ENCODE peak calls at places on chromosomes 4 and X, in ten cellular contexts. One of them, this sample, is unnamed.

GRCh38 chr4:8913121-8913857 is 41.6 kb upstream of the HMX1 start:
- DNase-seq in tibial nerve: peak; percentile 10
- DNase-seq in lower leg skin: peak; percentile 8
- DNase-seq in GM12892: peak; percentile 1
- DNase-seq in thyroid gland: no peak
- DNase-seq in ovary: peak; percentile 2
- DNase-seq in IMR-90: no peak
- DNase-seq in body of pancreas: no peak
- DNase-seq in K562: no peak
- DNase-seq in A549: no peak
- DNase-seq in this sample: no peak

GRCh38 chr4:82797048-82797590 is 1.5 kb downstream of the SCD5 start:
- DNase-seq in IMR-90: no peak
- DNase-seq in GM12892: no peak
- DNase-seq in lower leg skin: no peak
- DNase-seq in thyroid gland: no peak
- DNase-seq in A549: no peak
- DNase-seq in K562: no peak
- DNase-seq in body of pancreas: no peak
- DNase-seq in ovary: no peak
- DNase-seq in tibial nerve: no peak
- DNase-seq in this sample: no peak

GRCh38 chr4:11119474-11119873 is 309.2 kb downstream of the HS3ST1 start:
- DNase-seq in body of pancreas: no peak
- DNase-seq in GM12892: no peak
- DNase-seq in K562: no peak
- DNase-seq in lower leg skin: no peak
- DNase-seq in ovary: no peak
- DNase-seq in thyroid gland: no peak
- DNase-seq in IMR-90: no peak
- DNase-seq in A549: no peak
- DNase-seq in tibial nerve: no peak
- DNase-seq in this sample: no peak

GRCh38 chr4:111776546-111776945 is 368.7 kb upstream of the FAM241A start:
- DNase-seq in A549: no peak
- DNase-seq in tibial nerve: no peak
- DNase-seq in K562: no peak
- DNase-seq in body of pancreas: no peak
- DNase-seq in lower leg skin: no peak
- DNase-seq in ovary: no peak
- DNase-seq in thyroid gland: no peak
- DNase-seq in GM12892: no peak
- DNase-seq in IMR-90: no peak
- DNase-seq in this sample: no peak

GRCh38 chr4:136562842-136563241 is 969.5 kb downstream of the PCDH18 start:
- DNase-seq in body of pancreas: no peak
- DNase-seq in A549: no peak
- DNase-seq in tibial nerve: no peak
- DNase-seq in K562: no peak
- DNase-seq in lower leg skin: no peak
- DNase-seq in IMR-90: peak; percentile 51
- DNase-seq in GM12892: no peak
- DNase-seq in ovary: no peak
- DNase-seq in thyroid gland: no peak
- DNase-seq in this sample: no peak

GRCh38 chrX:9644335-9644734 is 121.3 kb downstream of the GPR143 start:
- DNase-seq in body of pancreas: no peak
- DNase-seq in thyroid gland: no peak
- DNase-seq in K562: no peak
- DNase-seq in A549: no peak
- DNase-seq in GM12892: no peak
- DNase-seq in lower leg skin: no peak
- DNase-seq in IMR-90: no peak
- DNase-seq in ovary: peak; percentile 29
- DNase-seq in tibial nerve: no peak
- DNase-seq in this sample: no peak

GRCh38 chr4:8792491-8792890 is 79.1 kb downstream of the HMX1 start:
- DNase-seq in K562: no peak
- DNase-seq in tibial nerve: no peak
- DNase-seq in GM12892: no peak
- DNase-seq in A549: no peak
- DNase-seq in lower leg skin: no peak
- DNase-seq in IMR-90: no peak
- DNase-seq in ovary: no peak
- DNase-seq in body of pancreas: no peak
- DNase-seq in thyroid gland: no peak
- DNase-seq in this sample: no peak

GRCh38 chrX:15436220-15436619 is 52.0 kb upstream of the VEGFD start:
- DNase-seq in K562: no peak
- DNase-seq in lower leg skin: no peak
- DNase-seq in body of pancreas: no peak
- DNase-seq in IMR-90: peak; percentile 11
- DNase-seq in thyroid gland: no peak
- DNase-seq in A549: no peak
- DNase-seq in GM12892: no peak
- DNase-seq in tibial nerve: no peak
- DNase-seq in ovary: no peak
- DNase-seq in this sample: no peak

GRCh38 chr4:3721627-3722026 is 44.6 kb upstream of the ADRA2C start:
- DNase-seq in lower leg skin: no peak
- DNase-seq in GM12892: no peak
- DNase-seq in thyroid gland: no peak
- DNase-seq in A549: no peak
- DNase-seq in ovary: no peak
- DNase-seq in body of pancreas: no peak
- DNase-seq in IMR-90: no peak
- DNase-seq in tibial nerve: no peak
- DNase-seq in K562: no peak
- DNase-seq in this sample: no peak

GRCh38 chr4:152989554-152989970 is 53.4 kb downstream of the FHDC1 start:
- DNase-seq in thyroid gland: no peak
- DNase-seq in lower leg skin: no peak
- DNase-seq in K562: no peak
- DNase-seq in ovary: no peak
- DNase-seq in body of pancreas: no peak
- DNase-seq in IMR-90: no peak
- DNase-seq in A549: no peak
- DNase-seq in GM12892: no peak
- DNase-seq in tibial nerve: no peak
- DNase-seq in this sample: no peak

GRCh38 chrX:115650449-115650848 is 89.5 kb downstream of the PLS3 start:
- DNase-seq in lower leg skin: no peak
- DNase-seq in GM12892: no peak
- DNase-seq in A549: no peak
- DNase-seq in body of pancreas: no peak
- DNase-seq in IMR-90: peak; percentile 43
- DNase-seq in tibial nerve: no peak
- DNase-seq in thyroid gland: no peak
- DNase-seq in K562: no peak
- DNase-seq in ovary: no peak
- DNase-seq in this sample: no peak

GRCh38 chrX:13826770-13827169 is 9.9 kb upstream of the GPM6B start:
- DNase-seq in ovary: no peak
- DNase-seq in thyroid gland: no peak
- DNase-seq in GM12892: no peak
- DNase-seq in K562: no peak
- DNase-seq in tibial nerve: no peak
- DNase-seq in lower leg skin: no peak
- DNase-seq in A549: no peak
- DNase-seq in body of pancreas: no peak
- DNase-seq in IMR-90: no peak
- DNase-seq in this sample: no peak

DNA sequence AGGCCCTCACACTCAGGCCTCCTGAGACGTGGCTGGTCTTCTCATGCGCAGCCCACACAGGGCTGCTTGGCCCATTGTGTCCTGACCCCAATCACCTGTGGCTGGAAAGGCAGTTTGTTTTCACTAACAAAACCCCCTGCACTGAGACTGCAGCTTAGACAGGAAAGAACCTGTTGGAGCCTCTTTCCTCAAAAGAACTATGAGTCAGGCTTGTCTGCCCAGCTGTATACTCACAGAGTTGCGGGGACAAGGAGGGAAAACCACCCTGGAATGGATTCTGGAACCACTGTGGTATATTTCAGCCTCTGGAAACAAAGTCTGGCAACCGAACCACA is 5.2 kb upstream of the TMEM156 start:
- DNase-seq in IMR-90: peak; percentile 68
- DNase-seq in A549: no peak
- DNase-seq in GM12892: no peak
- DNase-seq in thyroid gland: no peak
- DNase-seq in K562: no peak
- DNase-seq in body of pancreas: no peak
- DNase-seq in ovary: no peak
- DNase-seq in lower leg skin: no peak
- DNase-seq in tibial nerve: no peak
- DNase-seq in this sample: no peak
- TF ChIP-seq POLR2A in IMR-90: no peak
- TF ChIP-seq POLR2A in A549: no peak
- TF ChIP-seq POLR2A in GM12892: no peak
- TF ChIP-seq POLR2A in thyroid gland: no peak
- TF ChIP-seq POLR2A in K562: no peak
- TF ChIP-seq POLR2A in body of pancreas: no peak
- TF ChIP-seq POLR2A in ovary: no peak
- TF ChIP-seq POLR2A in lower leg skin: no peak
- TF ChIP-seq POLR2A in tibial nerve: no peak
- TF ChIP-seq POLR2A in this sample: no peak

GRCh38 chrX:24149346-24150050 is at the start of gene ZFX:
- DNase-seq in thyroid gland: peak; percentile 61
- DNase-seq in IMR-90: peak; percentile 63
- DNase-seq in A549: no peak
- DNase-seq in lower leg skin: peak; percentile 30
- DNase-seq in tibial nerve: peak; percentile 14
- DNase-seq in body of pancreas: peak; percentile 68
- DNase-seq in ovary: peak; percentile 71
- DNase-seq in K562: peak; percentile 73
- DNase-seq in GM12892: peak; percentile 32
- DNase-seq in this sample: no peak
- TF ChIP-seq POLR2A in thyroid gland: peak; percentile 26
- TF ChIP-seq POLR2A in IMR-90: peak; percentile 32
- TF ChIP-seq POLR2A in A549: peak; percentile 17
- TF ChIP-seq POLR2A in lower leg skin: no peak
- TF ChIP-seq POLR2A in tibial nerve: peak; percentile 27
- TF ChIP-seq POLR2A in body of pancreas: peak; percentile 60
- TF ChIP-seq POLR2A in ovary: no peak
- TF ChIP-seq POLR2A in K562: peak; percentile 63
- TF ChIP-seq POLR2A in GM12892: peak; percentile 39
- TF ChIP-seq POLR2A in this sample: peak; percentile 38

GRCh38 chrX:133939655-133940054 is 45.7 kb downstream of the GPC3 start:
- DNase-seq in lower leg skin: no peak
- DNase-seq in GM12892: no peak
- DNase-seq in body of pancreas: no peak
- DNase-seq in IMR-90: no peak
- DNase-seq in thyroid gland: no peak
- DNase-seq in A549: no peak
- DNase-seq in K562: no peak
- DNase-seq in ovary: no peak
- DNase-seq in tibial nerve: no peak
- DNase-seq in this sample: no peak

GRCh38 chrX:133933316-133933715 is 52.1 kb downstream of the GPC3 start:
- DNase-seq in thyroid gland: no peak
- DNase-seq in ovary: no peak
- DNase-seq in tibial nerve: no peak
- DNase-seq in A549: no peak
- DNase-seq in lower leg skin: no peak
- DNase-seq in IMR-90: no peak
- DNase-seq in K562: no peak
- DNase-seq in body of pancreas: no peak
- DNase-seq in GM12892: no peak
- DNase-seq in this sample: no peak

GRCh38 chrX:133938530-133938929 is 46.9 kb downstream of the GPC3 start:
- DNase-seq in ovary: no peak
- DNase-seq in lower leg skin: no peak
- DNase-seq in body of pancreas: no peak
- DNase-seq in K562: no peak
- DNase-seq in IMR-90: no peak
- DNase-seq in tibial nerve: no peak
- DNase-seq in thyroid gland: no peak
- DNase-seq in GM12892: no peak
- DNase-seq in A549: no peak
- DNase-seq in this sample: no peak

GRCh38 chrX:133935096-133935495 is 50.3 kb downstream of the GPC3 start:
- DNase-seq in GM12892: no peak
- DNase-seq in lower leg skin: no peak
- DNase-seq in IMR-90: no peak
- DNase-seq in A549: no peak
- DNase-seq in body of pancreas: no peak
- DNase-seq in tibial nerve: no peak
- DNase-seq in thyroid gland: no peak
- DNase-seq in K562: no peak
- DNase-seq in ovary: no peak
- DNase-seq in this sample: no peak

DNA sequence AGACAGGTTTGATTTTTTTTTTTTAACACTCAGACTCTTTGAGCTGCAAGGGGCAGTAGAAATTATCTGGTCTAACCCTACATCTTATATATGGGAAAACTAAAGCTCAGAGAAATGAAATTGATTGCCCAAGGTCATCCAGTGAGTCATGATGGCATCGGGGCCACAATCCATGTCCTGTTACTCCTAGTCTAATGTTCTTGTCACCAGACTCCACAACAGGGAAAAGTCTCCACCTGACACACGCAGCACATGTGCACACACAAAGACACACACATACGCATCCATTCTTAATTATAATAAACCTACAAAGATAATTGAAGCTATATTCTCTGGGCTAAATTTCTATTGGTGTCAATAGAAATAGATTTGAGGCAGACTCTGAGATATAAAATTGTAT is 48.4 kb downstream of the GPC3 start:
- DNase-seq in lower leg skin: no peak
- DNase-seq in body of pancreas: no peak
- DNase-seq in tibial nerve: no peak
- DNase-seq in ovary: no peak
- DNase-seq in IMR-90: no peak
- DNase-seq in thyroid gland: no peak
- DNase-seq in K562: no peak
- DNase-seq in GM12892: no peak
- DNase-seq in A549: no peak
- DNase-seq in this sample: no peak
- TF ChIP-seq POLR2A in lower leg skin: no peak
- TF ChIP-seq POLR2A in body of pancreas: no peak
- TF ChIP-seq POLR2A in tibial nerve: no peak
- TF ChIP-seq POLR2A in ovary: no peak
- TF ChIP-seq POLR2A in IMR-90: no peak
- TF ChIP-seq POLR2A in thyroid gland: no peak
- TF ChIP-seq POLR2A in K562: no peak
- TF ChIP-seq POLR2A in GM12892: no peak
- TF ChIP-seq POLR2A in A549: no peak
- TF ChIP-seq POLR2A in this sample: no peak

DNA sequence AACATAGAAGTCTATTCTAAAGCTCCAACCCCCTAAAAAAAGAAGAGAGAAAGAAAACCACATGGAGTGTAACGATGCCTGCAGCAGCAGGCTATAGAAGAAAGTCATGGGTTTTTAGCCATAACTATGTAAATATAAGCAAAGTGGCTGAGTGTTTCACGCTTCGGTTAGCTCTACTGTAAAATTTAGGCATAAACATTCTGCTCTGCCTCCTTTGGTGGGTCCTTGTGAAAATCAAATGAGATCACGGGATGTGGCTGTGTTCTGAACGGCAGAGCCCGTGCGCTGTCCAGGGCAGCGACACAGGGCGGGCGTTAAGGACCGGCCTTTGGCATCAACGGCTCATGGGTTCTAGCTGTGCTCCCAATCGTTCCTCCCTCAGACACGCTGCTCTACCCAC is 78.3 kb downstream of the IRF2 start:
- DNase-seq in A549: no peak
- DNase-seq in body of pancreas: no peak
- DNase-seq in thyroid gland: no peak
- DNase-seq in tibial nerve: no peak
- DNase-seq in lower leg skin: no peak
- DNase-seq in IMR-90: no peak
- DNase-seq in K562: no peak
- DNase-seq in GM12892: peak; percentile 46
- DNase-seq in ovary: no peak
- DNase-seq in this sample: no peak
- TF ChIP-seq POLR2A in A549: no peak
- TF ChIP-seq POLR2A in body of pancreas: no peak
- TF ChIP-seq POLR2A in thyroid gland: no peak
- TF ChIP-seq POLR2A in tibial nerve: no peak
- TF ChIP-seq POLR2A in lower leg skin: no peak
- TF ChIP-seq POLR2A in IMR-90: no peak
- TF ChIP-seq POLR2A in K562: no peak
- TF ChIP-seq POLR2A in GM12892: no peak
- TF ChIP-seq POLR2A in ovary: no peak
- TF ChIP-seq POLR2A in this sample: no peak

This sample was measured in H54.